ENCODE peak calls at places on chromosomes 13 and 19, in four cellular contexts. One of them, this sample, is unnamed.

GRCh38 chr13:47908200-47908902 is 92.7 kb downstream of the SUCLA2 start:
- DNase-seq in neuronal stem cell: no peak
- DNase-seq in IMR-90: peak; percentile 76
- DNase-seq in mesendoderm: no peak
- DNase-seq in this sample: no peak

GRCh38 chr19:55160128-55160985 is 2.8 kb upstream of the TNNI3 start:
- DNase-seq in mesendoderm: peak; percentile 97
- DNase-seq in neuronal stem cell: peak; percentile 87
- DNase-seq in IMR-90: peak; percentile 67
- DNase-seq in this sample: peak; percentile 87

GRCh38 chr13:32902898-32903297 is 113.3 kb upstream of the KL start:
- DNase-seq in IMR-90: peak; percentile 23
- DNase-seq in neuronal stem cell: no peak
- DNase-seq in mesendoderm: peak; percentile 78
- DNase-seq in this sample: no peak

GRCh38 chr13:111115051-111115840 is at the start of gene ARHGEF7:
- DNase-seq in mesendoderm: peak; percentile 43
- DNase-seq in IMR-90: no peak
- DNase-seq in neuronal stem cell: peak; percentile 43
- DNase-seq in this sample: peak; percentile 68

GRCh38 chr19:16594681-16595091 is 22.5 kb upstream of the SLC35E1 start:
- DNase-seq in neuronal stem cell: no peak
- DNase-seq in IMR-90: no peak
- DNase-seq in mesendoderm: no peak
- DNase-seq in this sample: no peak

GRCh38 chr19:5345895-5346386 is 5.3 kb upstream of the PTPRS start:
- DNase-seq in IMR-90: peak; percentile 60
- DNase-seq in mesendoderm: peak; percentile 58
- DNase-seq in neuronal stem cell: no peak
- DNase-seq in this sample: peak; percentile 67

GRCh38 chr13:101267656-101268055 is 148.7 kb downstream of the NALCN start:
- DNase-seq in IMR-90: no peak
- DNase-seq in mesendoderm: no peak
- DNase-seq in neuronal stem cell: no peak
- DNase-seq in this sample: no peak

GRCh38 chr19:18594096-18594823 is 5.7 kb downstream of the REX1BD start:
- DNase-seq in IMR-90: peak; percentile 76
- DNase-seq in mesendoderm: peak; percentile 87
- DNase-seq in neuronal stem cell: peak; percentile 82
- DNase-seq in this sample: peak; percentile 80

GRCh38 chr13:40376296-40376849 is 290.1 kb downstream of the FOXO1 start:
- DNase-seq in mesendoderm: no peak
- DNase-seq in neuronal stem cell: no peak
- DNase-seq in IMR-90: no peak
- DNase-seq in this sample: no peak

GRCh38 chr13:32629313-32629712 is 43.1 kb downstream of the PDS5B start:
- DNase-seq in mesendoderm: no peak
- DNase-seq in neuronal stem cell: no peak
- DNase-seq in IMR-90: peak; percentile 60
- DNase-seq in this sample: no peak

GRCh38 chr19:16268676-16269319 is 55.8 kb upstream of the KLF2 start:
- DNase-seq in IMR-90: no peak
- DNase-seq in neuronal stem cell: no peak
- DNase-seq in mesendoderm: no peak
- DNase-seq in this sample: no peak

GRCh38 chr13:102392810-102393209 is 9.0 kb downstream of the FGF14 start:
- DNase-seq in mesendoderm: no peak
- DNase-seq in neuronal stem cell: no peak
- DNase-seq in IMR-90: no peak
- DNase-seq in this sample: no peak

GRCh38 chr19:17645339-17645963 is 42.7 kb downstream of the UNC13A start:
- DNase-seq in neuronal stem cell: no peak
- DNase-seq in mesendoderm: no peak
- DNase-seq in IMR-90: no peak
- DNase-seq in this sample: no peak

GRCh38 chr13:44013666-44014291 is 134.1 kb downstream of the LACC1 start:
- DNase-seq in IMR-90: peak; percentile 77
- DNase-seq in mesendoderm: no peak
- DNase-seq in neuronal stem cell: no peak
- DNase-seq in this sample: no peak

GRCh38 chr19:7176792-7177191 is 107.3 kb downstream of the ZNF557 start:
- DNase-seq in mesendoderm: no peak
- DNase-seq in IMR-90: no peak
- DNase-seq in neuronal stem cell: no peak
- DNase-seq in this sample: no peak

GRCh38 chr13:99288069-99288468 is 19.1 kb downstream of the GPR183 start:
- DNase-seq in neuronal stem cell: no peak
- DNase-seq in mesendoderm: no peak
- DNase-seq in IMR-90: no peak
- DNase-seq in this sample: no peak

GRCh38 chr19:35409191-35409590 is 38.3 kb downstream of the GPR42 start:
- DNase-seq in neuronal stem cell: no peak
- DNase-seq in mesendoderm: no peak
- DNase-seq in IMR-90: no peak
- DNase-seq in this sample: no peak

GRCh38 chr13:30159446-30159839 is 147.9 kb downstream of the KATNAL1 start:
- DNase-seq in mesendoderm: no peak
- DNase-seq in neuronal stem cell: no peak
- DNase-seq in IMR-90: peak; percentile 94
- DNase-seq in this sample: no peak

DNA sequence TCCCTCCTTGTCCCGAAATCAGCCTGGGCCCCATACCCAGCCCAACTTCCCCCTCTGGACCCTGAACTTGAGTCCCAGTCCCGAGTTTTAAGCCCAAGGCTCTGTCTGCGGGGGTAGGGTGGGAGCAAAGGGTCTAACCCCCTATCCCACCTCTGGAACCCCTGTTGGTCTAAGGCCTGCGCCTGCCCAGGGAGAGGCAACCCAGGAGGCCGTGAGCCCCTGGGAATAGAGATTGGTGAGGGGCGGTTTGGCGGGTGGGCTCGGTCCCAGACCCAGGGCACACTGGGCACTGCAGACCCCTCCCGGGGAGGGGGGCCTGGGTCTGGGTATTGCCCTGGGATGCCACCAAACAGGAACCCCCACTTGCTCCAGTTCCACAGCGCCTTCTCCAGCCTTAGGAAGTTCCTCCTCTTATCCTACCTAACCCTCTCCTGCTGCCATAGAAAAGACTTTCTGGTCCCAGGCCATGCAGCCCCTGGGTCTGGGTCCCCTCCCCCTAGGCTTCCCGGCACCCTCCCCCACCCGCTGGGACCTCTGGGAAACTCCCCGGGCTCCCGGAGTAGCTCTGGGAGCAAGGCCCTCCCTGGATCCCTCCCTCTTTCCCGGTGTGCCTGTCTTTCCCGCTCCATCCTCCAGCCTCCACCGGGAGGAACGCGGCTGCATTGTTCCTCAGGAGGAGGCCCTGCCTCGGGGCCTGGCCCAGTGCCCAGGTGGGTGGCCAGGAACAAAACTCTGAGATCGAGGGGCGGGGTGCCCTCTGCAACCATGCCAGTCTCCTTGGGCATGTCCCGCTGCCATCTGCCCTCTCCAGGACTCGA is 33.6 kb upstream of the NANOS3 start:
- DNase-seq in mesendoderm: peak; percentile 84
- DNase-seq in neuronal stem cell: no peak
- DNase-seq in IMR-90: peak; percentile 47
- DNase-seq in this sample: peak; percentile 56
- H3K18ac ChIP-seq in mesendoderm: peak overlapping the region; percentile 35
- H3K18ac ChIP-seq in neuronal stem cell: peak overlapping the region; percentile 93
- H3K18ac ChIP-seq in IMR-90: peak overlapping the region; percentile 79
- H3K18ac ChIP-seq in this sample: peak overlapping the region; percentile 97

DNA sequence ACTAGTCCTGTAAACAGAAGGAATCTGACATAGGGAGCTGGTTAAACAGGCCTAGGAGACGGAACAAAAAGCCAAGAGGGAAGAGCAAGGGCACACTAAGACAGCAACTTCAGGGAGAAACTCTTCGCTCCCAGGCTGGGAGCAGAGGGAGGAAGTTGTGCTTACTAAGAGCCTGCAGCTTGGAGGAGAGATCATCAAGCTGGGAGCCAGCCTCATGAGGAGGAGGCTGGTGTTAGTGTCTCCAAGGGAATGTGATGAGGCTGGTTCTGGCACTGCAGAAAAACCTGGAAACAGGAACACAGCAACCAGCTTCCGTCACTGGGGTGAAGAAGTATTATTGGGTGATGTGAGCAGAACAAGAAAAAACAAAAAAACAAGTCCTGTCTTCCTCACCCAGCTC is 1027.3 kb downstream of the UQCRFS1 start:
- DNase-seq in IMR-90: no peak
- DNase-seq in mesendoderm: peak; percentile 36
- DNase-seq in neuronal stem cell: no peak
- DNase-seq in this sample: no peak
- H3K18ac ChIP-seq in IMR-90: no peak overlapping the region
- H3K18ac ChIP-seq in mesendoderm: peak overlapping the region; percentile 88
- H3K18ac ChIP-seq in neuronal stem cell: no peak overlapping the region
- H3K18ac ChIP-seq in this sample: no peak overlapping the region

GRCh38 chr19:41328818-41329220 is 18.8 kb downstream of the CCDC97 start:
- DNase-seq in IMR-90: no peak
- DNase-seq in mesendoderm: no peak
- DNase-seq in neuronal stem cell: no peak
- DNase-seq in this sample: no peak
- H3K18ac ChIP-seq in IMR-90: no peak overlapping the region
- H3K18ac ChIP-seq in mesendoderm: no peak overlapping the region
- H3K18ac ChIP-seq in neuronal stem cell: no peak overlapping the region
- H3K18ac ChIP-seq in this sample: no peak overlapping the region

GRCh38 chr19:45716314-45717130 is 14.2 kb downstream of the FBXO46 start:
- DNase-seq in IMR-90: no peak
- DNase-seq in mesendoderm: peak; percentile 50
- DNase-seq in neuronal stem cell: no peak
- DNase-seq in this sample: peak; percentile 32
- H3K18ac ChIP-seq in IMR-90: peak overlapping the region; percentile 44
- H3K18ac ChIP-seq in mesendoderm: peak overlapping the region; percentile 40
- H3K18ac ChIP-seq in neuronal stem cell: peak overlapping the region; percentile 94
- H3K18ac ChIP-seq in this sample: peak overlapping the region; percentile 67

DNA sequence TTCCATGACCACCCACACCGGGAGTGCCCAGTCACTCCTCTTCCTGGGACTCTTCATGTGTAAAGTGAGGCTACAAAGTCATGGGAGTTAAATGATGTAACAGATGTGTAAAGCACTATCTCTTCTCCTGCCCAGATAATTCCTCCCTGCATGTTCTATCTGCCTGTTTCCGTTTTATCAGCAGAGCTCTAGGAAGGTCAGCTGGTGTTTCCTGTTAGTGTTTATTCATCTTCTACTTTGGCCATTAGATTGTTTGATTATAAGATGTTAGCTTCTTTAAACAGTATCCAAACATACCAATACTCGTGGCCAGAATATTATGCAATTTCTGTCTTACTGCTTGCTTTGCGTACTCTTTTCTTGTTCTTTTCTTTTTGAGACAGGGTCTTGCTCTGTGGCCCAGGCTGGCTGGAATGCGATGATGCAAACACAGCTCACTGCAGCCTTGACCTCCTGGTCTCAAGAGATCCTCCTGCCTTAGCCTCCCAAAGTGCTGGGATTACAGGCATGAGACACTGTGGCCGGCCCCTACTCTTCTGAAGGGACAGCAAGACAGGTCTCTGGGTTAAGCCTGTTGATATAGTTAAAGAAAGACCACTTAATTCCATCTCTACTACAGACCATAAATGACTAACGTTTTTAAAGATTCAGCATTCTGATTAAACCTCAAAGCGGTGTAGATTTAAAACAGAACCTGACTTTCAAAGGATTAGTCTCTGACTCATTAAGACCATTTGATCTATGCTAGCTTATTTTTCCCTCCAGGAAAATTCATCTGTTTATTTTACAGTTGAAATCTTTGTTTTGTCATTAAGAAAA is 97.4 kb upstream of the AKAP11 start:
- DNase-seq in mesendoderm: peak; percentile 63
- DNase-seq in neuronal stem cell: no peak
- DNase-seq in IMR-90: peak; percentile 73
- DNase-seq in this sample: peak; percentile 0
- H3K18ac ChIP-seq in mesendoderm: no peak overlapping the region
- H3K18ac ChIP-seq in neuronal stem cell: no peak overlapping the region
- H3K18ac ChIP-seq in IMR-90: no peak overlapping the region
- H3K18ac ChIP-seq in this sample: no peak overlapping the region

This sample was measured in trophoblast cell.